ENCODE peak calls at places on chromosomes 6 and 20, in seven cellular contexts. B is Peyer's patch, P is HFFc6, G is OCI-LY7, O is psoas muscle, L is adrenal gland, U is fibroblast of villous mesenchyme. Z is an unnamed sample.

GRCh38 chr6:9315966-9316650 is 880.8 kb upstream of the SLC35B3 start:
- DNase-seq in B (no peak), P (no peak), G (no peak), O (no peak), L (no peak), U (no peak), Z (no peak)

GRCh38 chr20:47546184-47547033 is 44.7 kb downstream of the NCOA3 start:
- DNase-seq in B (no peak), P (peak; percentile 91), G (no peak), O (no peak), L (no peak), U (peak; percentile 76), Z (no peak)

GRCh38 chr6:45791181-45791580 is 224.5 kb downstream of the CLIC5 start:
- DNase-seq in B (no peak), P (peak; percentile 15), G (no peak), O (no peak), L (no peak), U (peak; percentile 28), Z (no peak)

GRCh38 chr6:139172567-139172966 is 37.7 kb downstream of the HECA start:
- DNase-seq in B (no peak), P (no peak), G (no peak), O (no peak), L (no peak), U (no peak), Z (no peak)

GRCh38 chr20:11453430-11453829 is 464.3 kb upstream of the BTBD3 start:
- DNase-seq in B (no peak), P (peak; percentile 51), G (no peak), O (no peak), L (no peak), U (peak; percentile 46), Z (no peak)

GRCh38 chr6:74764486-74764885 is 441.4 kb downstream of the COL12A1 start:
- DNase-seq in B (no peak), P (no peak), G (no peak), O (no peak), L (no peak), U (no peak), Z (no peak)

GRCh38 chr6:75932067-75932466 is 140.4 kb downstream of the IMPG1 start:
- DNase-seq in B (no peak), P (no peak), G (peak; percentile 12), O (no peak), L (no peak), U (peak; percentile 17), Z (no peak)

GRCh38 chr20:45969712-45970634 is 2.0 kb downstream of the ZNF335 start:
- DNase-seq in B (no peak), P (peak; percentile 47), G (peak; percentile 55), O (peak; percentile 60), L (peak; percentile 61), U (peak; percentile 76), Z (peak; percentile 18)

GRCh38 chr20:25540273-25540672 is 45.1 kb downstream of the NINL start:
- DNase-seq in B (peak; percentile 17), P (peak; percentile 20), G (no peak), O (no peak), L (peak; percentile 56), U (peak; percentile 34), Z (no peak)

GRCh38 chr6:77652739-77653138 is at the start of gene MEI4:
- DNase-seq in B (no peak), P (no peak), G (no peak), O (no peak), L (no peak), U (no peak), Z (no peak)

GRCh38 chr6:45614488-45615285 is 237.0 kb upstream of the SUPT3H start:
- DNase-seq in B (no peak), P (no peak), G (no peak), O (no peak), L (no peak), U (peak; percentile 36), Z (no peak)

GRCh38 chr20:23094927-23095326 is 8.8 kb upstream of the CD93 start:
- DNase-seq in B (no peak), P (no peak), G (no peak), O (no peak), L (no peak), U (no peak), Z (no peak)

GRCh38 chr6:57222684-57223077 is 574 bp upstream of the RAB23 start:
- DNase-seq in B (no peak), P (no peak), G (no peak), O (no peak), L (no peak), U (no peak), Z (no peak)

GRCh38 chr6:158396136-158396535 is 83.9 kb downstream of the TULP4 start:
- DNase-seq in B (no peak), P (no peak), G (no peak), O (no peak), L (no peak), U (no peak), Z (no peak)

GRCh38 chr6:149429427-149430360 is 29.6 kb downstream of the SUMO4 start:
- DNase-seq in B (no peak), P (no peak), G (no peak), O (no peak), L (no peak), U (no peak), Z (no peak)

GRCh38 chr6:149433901-149434300 is 33.8 kb downstream of the SUMO4 start:
- DNase-seq in B (no peak), P (no peak), G (no peak), O (no peak), L (no peak), U (peak; percentile 19), Z (no peak)

GRCh38 chr6:149433405-149433804 is 33.3 kb downstream of the SUMO4 start:
- DNase-seq in B (no peak), P (no peak), G (no peak), O (no peak), L (no peak), U (no peak), Z (no peak)

GRCh38 chr6:149428606-149429005 is 28.5 kb downstream of the SUMO4 start:
- DNase-seq in B (no peak), P (no peak), G (no peak), O (no peak), L (no peak), U (no peak), Z (no peak)

DNA sequence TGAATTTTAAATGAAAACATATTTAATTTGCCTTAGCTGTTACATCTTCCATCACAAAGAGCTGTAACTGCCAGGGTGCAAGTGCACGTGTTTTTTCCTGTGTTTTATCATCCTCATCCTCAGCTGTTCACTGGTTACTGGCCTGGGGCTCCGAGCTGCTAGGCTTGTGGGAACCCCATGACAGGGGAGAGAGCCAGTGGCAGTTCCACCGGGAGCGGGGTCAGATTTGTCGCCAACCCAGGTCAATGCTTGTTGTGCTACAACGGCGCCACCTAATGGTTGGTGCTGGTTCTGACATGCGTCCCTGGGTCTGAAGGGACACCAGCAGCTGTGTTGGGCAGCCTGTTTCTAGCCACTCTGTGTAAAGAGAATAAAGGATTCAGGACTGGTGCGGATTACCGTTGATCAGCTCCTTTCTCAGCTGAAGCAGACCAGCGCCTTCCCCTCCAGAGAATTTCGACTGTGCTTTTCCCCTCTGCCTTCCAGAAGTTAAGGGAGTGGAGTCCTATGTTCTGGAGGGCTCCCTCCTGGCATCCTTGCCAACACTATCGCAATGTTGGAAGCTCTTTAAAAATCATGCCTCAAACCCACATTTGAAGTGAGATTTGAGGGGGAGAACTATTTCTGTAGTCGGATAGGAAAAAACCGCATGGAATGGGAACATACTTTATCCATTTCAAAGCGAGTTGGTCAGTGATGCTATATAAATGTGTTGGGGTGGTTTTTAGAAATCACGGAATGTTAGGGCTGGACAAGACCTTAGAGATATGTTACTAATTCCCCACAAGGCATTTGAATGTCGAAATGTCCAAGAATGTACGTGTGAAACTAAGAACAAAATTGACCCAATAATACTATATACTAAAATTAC is 32.1 kb downstream of the SUMO4 start:
- DNase-seq in B (peak; percentile 94), P (peak; percentile 72), G (peak; percentile 88), O (peak; percentile 93), L (peak; percentile 97), U (peak; percentile 80), Z (no peak)
- TF ChIP-seq CTCF in B (peak; percentile 92), P (peak; percentile 98), G (peak; percentile 95), O (peak; percentile 99), L (peak; percentile 95), U (peak; percentile 94), Z (peak; percentile 98)

DNA sequence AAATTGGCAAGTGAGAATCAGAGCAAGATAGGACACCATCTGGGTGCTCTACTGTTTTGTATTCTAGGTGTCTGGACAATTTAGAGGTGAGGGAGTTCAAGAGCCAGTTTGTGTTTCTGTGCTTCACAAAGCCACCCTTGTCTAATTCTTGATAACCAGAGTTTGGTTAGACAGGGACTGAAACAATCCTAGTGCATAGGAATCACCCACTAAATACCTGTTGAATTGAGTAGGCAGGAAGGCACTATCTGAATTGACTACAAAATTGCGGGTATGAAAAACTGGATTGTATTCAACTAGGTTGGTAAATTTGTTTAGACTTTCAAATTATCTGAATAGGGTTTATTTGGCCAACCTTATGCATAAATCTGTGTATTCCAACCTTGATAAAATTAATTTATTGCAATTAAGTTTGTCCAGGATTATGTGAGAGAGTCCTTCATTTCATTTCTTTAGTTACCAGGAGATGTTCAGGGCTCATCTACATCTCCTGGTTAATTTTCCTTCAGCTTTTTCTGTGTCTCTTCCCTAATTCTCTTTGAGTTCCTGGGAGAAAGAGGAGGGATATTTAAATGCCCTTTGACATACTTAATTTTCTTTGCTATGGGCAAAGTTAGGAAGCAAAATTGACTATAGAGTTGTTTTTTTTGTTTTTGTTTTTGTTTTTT is 1.7 kb downstream of the TPX2 start:
- DNase-seq in B (no peak), P (no peak), G (no peak), O (no peak), L (no peak), U (no peak), Z (no peak)
- TF ChIP-seq CTCF in B (no peak), P (no peak), G (no peak), O (no peak), L (no peak), U (no peak), Z (no peak)

GRCh38 chr6:48994811-48995210 is 468.2 kb downstream of the MMUT start:
- DNase-seq in B (no peak), P (no peak), G (no peak), O (no peak), L (no peak), U (no peak), Z (no peak)
- TF ChIP-seq CTCF in B (no peak), P (no peak), G (no peak), O (no peak), L (no peak), U (no peak), Z (no peak)

GRCh38 chr6:118288355-118289124 is 259.6 kb upstream of the PLN start:
- DNase-seq in B (no peak), P (peak; percentile 9), G (no peak), O (no peak), L (no peak), U (peak; percentile 9), Z (no peak)
- TF ChIP-seq CTCF in B (no peak), P (peak; percentile 43), G (no peak), O (no peak), L (no peak), U (peak; percentile 34), Z (peak; percentile 61)

DNA sequence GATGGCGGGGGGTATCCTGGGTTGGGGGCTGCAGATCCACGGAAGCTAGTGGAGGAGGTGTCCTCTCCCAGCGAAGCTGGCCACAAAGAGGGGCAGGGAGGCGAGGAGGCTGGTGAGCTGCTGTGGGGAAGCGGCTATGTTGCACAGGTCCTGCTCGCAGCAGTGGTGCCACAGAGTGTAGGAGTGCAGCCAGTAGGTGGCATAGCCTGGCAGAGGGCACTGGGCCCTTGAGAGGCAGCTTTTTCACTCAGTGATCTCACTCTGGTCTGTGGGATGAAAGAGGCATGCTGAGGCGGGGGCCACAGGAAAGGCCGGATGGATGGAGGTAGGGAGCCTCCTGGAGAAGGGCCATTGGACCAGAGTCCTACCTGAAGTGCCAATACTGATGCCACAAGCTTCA is 2.9 kb upstream of the LY6G6D start:
- DNase-seq in B (no peak), P (no peak), G (no peak), O (no peak), L (no peak), U (no peak), Z (no peak)
- TF ChIP-seq CTCF in B (no peak), P (peak; percentile 43), G (peak; percentile 30), O (no peak), L (no peak), U (no peak), Z (peak; percentile 44)